ENCODE peak calls at places on chromosomes 7 and 10, in seven cellular contexts. M is PC-3, G is HCT116, W is GM23248, V is PC-9, T is hepatocyte, A is MM.1S. I is an unnamed sample.
A peak's percentile ranks its signal among the peaks of the same experiment; 100 is the strongest.

GRCh38 chr7:106770191-106770590 is 94.9 kb upstream of the PIK3CG start:
- DNase-seq in T (no peak), W (peak; percentile 88), M (peak; percentile 91), G (peak; percentile 35), V (peak; percentile 64), A (no peak), I (no peak)

GRCh38 chr10:8048281-8049008 is 6.0 kb upstream of the GATA3 start:
- DNase-seq in T (no peak), W (no peak), V (no peak), A (no peak), M (no peak), G (no peak), I (peak; percentile 27)

GRCh38 chr7:89773594-89773993 is 380.7 kb upstream of the STEAP1 start:
- DNase-seq in W (no peak), M (no peak), V (no peak), G (no peak), T (no peak), A (no peak), I (no peak)

GRCh38 chr10:22434521-22434920 is 89.2 kb downstream of the SPAG6 start:
- DNase-seq in M (peak; percentile 51), A (no peak), T (no peak), W (no peak), V (no peak), G (no peak), I (no peak)

GRCh38 chr7:40354736-40355135 is 219.9 kb downstream of the SUGCT start:
- DNase-seq in T (no peak), G (no peak), V (no peak), A (no peak), W (peak; percentile 6), M (no peak), I (no peak)

GRCh38 chr10:91127341-91128082 is 93.0 kb upstream of the PCGF5 start:
- DNase-seq in M (no peak), V (no peak), G (no peak), A (no peak), T (no peak), W (no peak), I (no peak)

GRCh38 chr10:78471326-78471722 is 437.7 kb downstream of the RPS24 start:
- DNase-seq in W (no peak), M (no peak), A (no peak), V (no peak), T (no peak), G (no peak), I (no peak)

GRCh38 chr10:77970869-77971803 is 44.6 kb upstream of the DLG5 start:
- DNase-seq in M (peak; percentile 99), W (peak; percentile 95), G (no peak), V (peak; percentile 38), A (peak; percentile 33), T (peak; percentile 86), I (peak; percentile 54)

GRCh38 chr7:22934473-22935065 is 79.4 kb downstream of the HYCC1 start:
- DNase-seq in T (peak; percentile 5), A (no peak), G (no peak), V (no peak), W (peak; percentile 61), M (no peak), I (no peak)

GRCh38 chr10:11448545-11449244 is 162.8 kb downstream of the USP6NL start:
- DNase-seq in G (no peak), M (no peak), W (no peak), A (peak; percentile 85), T (no peak), V (no peak), I (no peak)

GRCh38 chr7:97580205-97580604 is 151.7 kb upstream of the TAC1 start:
- DNase-seq in T (no peak), G (no peak), M (no peak), A (no peak), W (no peak), V (no peak), I (peak; percentile 6)

GRCh38 chr10:67612577-67613537 is 83.1 kb downstream of the CTNNA3 start:
- DNase-seq in T (no peak), V (no peak), W (peak; percentile 63), M (peak; percentile 62), G (no peak), A (peak; percentile 87), I (no peak)

GRCh38 chr7:40507166-40507565 is 372.4 kb downstream of the SUGCT start:
- DNase-seq in G (no peak), V (no peak), W (peak; percentile 17), T (no peak), M (peak; percentile 57), A (peak; percentile 18), I (peak; percentile 80)

GRCh38 chr10:113552723-113553122 is at the start of gene HABP2:
- DNase-seq in T (peak; percentile 59), V (no peak), M (no peak), G (no peak), A (no peak), W (no peak), I (no peak)

GRCh38 chr10:122233857-122234348 is 37.2 kb upstream of the BTBD16 start:
- DNase-seq in A (no peak), W (no peak), G (no peak), T (no peak), M (no peak), V (no peak), I (no peak)

GRCh38 chr10:34762603-34763299 is 52.3 kb downstream of the PARD3 start:
- DNase-seq in M (no peak), A (no peak), G (no peak), T (no peak), V (no peak), W (peak; percentile 32), I (no peak)

GRCh38 chr7:47405921-47406765 is 175.8 kb downstream of the TNS3 start:
- DNase-seq in A (no peak), W (peak; percentile 14), V (peak; percentile 87), G (no peak), T (no peak), M (no peak), I (no peak)

GRCh38 chr10:88253-88652 is 39.2 kb upstream of the TUBB8 start:
- DNase-seq in A (peak; percentile 64), G (no peak), T (no peak), W (no peak), M (no peak), V (peak; percentile 26), I (no peak)

GRCh38 chr10:51260376-51260775 is 186.1 kb downstream of the PRKG1 start:
- DNase-seq in M (no peak), G (no peak), A (no peak), T (no peak), W (no peak), V (no peak), I (no peak)

GRCh38 chr7:45021604-45022296 is 21.7 kb downstream of the CCM2 start:
- DNase-seq in V (no peak), A (no peak), T (no peak), G (no peak), M (no peak), W (peak; percentile 64), I (no peak)

GRCh38 chr10:103155485-103156085 is 37.5 kb downstream of the NT5C2 start:
- DNase-seq in T (no peak), V (no peak), A (no peak), M (no peak), W (no peak), G (no peak), I (no peak)

GRCh38 chr10:43256531-43257209 is 10.2 kb downstream of the RASGEF1A start:
- DNase-seq in W (no peak), T (no peak), V (no peak), A (no peak), G (no peak), M (no peak), I (no peak)

GRCh38 chr10:50501899-50502556 is 121.7 kb downstream of the SGMS1 start:
- DNase-seq in M (peak; percentile 51), T (peak; percentile 31), W (no peak), V (peak; percentile 23), A (peak; percentile 83), G (no peak), I (peak; percentile 33)

GRCh38 chr10:11551915-11552602 is 59.4 kb downstream of the USP6NL start:
- DNase-seq in A (no peak), W (peak; percentile 92), G (peak; percentile 89), M (peak; percentile 79), T (peak; percentile 57), V (peak; percentile 32), I (no peak)

GRCh38 chr7:105173586-105173985 is 159.6 kb downstream of the KMT2E start:
- DNase-seq in W (no peak), V (no peak), T (no peak), M (no peak), G (no peak), A (no peak), I (no peak)

GRCh38 chr7:45068236-45069023 is 20.3 kb downstream of the NACAD start:
- DNase-seq in T (no peak), V (no peak), G (peak; percentile 28), W (no peak), M (no peak), A (no peak), I (no peak)

GRCh38 chr7:20602306-20602705 is 13.2 kb upstream of the ABCB5 start:
- DNase-seq in M (no peak), A (no peak), T (no peak), G (no peak), W (peak; percentile 12), V (no peak), I (no peak)
- TF ChIP-seq EZH2 in M (no peak), A (no peak), T (no peak), G (no peak), W (no peak), V (no peak), I (no peak)

GRCh38 chr7:132422502-132423101 is 153.7 kb downstream of the PLXNA4 start:
- DNase-seq in V (no peak), T (peak; percentile 16), A (no peak), G (no peak), W (peak; percentile 55), M (peak; percentile 70), I (no peak)

GRCh38 chr7:132424821-132425739 is 151.2 kb downstream of the PLXNA4 start:
- DNase-seq in W (no peak), G (no peak), V (no peak), T (no peak), A (no peak), M (no peak), I (peak; percentile 67)

GRCh38 chr7:132424277-132424676 is 152.0 kb downstream of the PLXNA4 start:
- DNase-seq in G (no peak), A (no peak), W (no peak), V (no peak), T (no peak), M (no peak), I (no peak)

GRCh38 chr7:132425920-132426319 is 150.3 kb downstream of the PLXNA4 start:
- DNase-seq in T (no peak), W (no peak), M (no peak), V (no peak), G (no peak), A (no peak), I (no peak)

GRCh38 chr7:132423594-132424200 is 152.6 kb downstream of the PLXNA4 start:
- DNase-seq in V (no peak), M (no peak), G (no peak), T (no peak), W (no peak), A (no peak), I (no peak)
- H3K9me2 ChIP-seq in V (no peaks in the 10 kb centered on the region), M (no peaks in the 10 kb centered on the region), G (no peaks in the 10 kb centered on the region), T (no peaks in the 10 kb centered on the region), W (no peaks in the 10 kb centered on the region), A (no peaks in the 10 kb centered on the region), I (no peaks in the 10 kb centered on the region)

GRCh38 chr10:45374451-45375052 is 536 bp downstream of the ALOX5 start:
- DNase-seq in W (peak; percentile 15), T (peak; percentile 58), A (no peak), G (no peak), V (peak; percentile 71), M (peak; percentile 64), I (peak; percentile 32)
- TF ChIP-seq EZH2 in W (no peak), T (no peak), A (no peak), G (no peak), V (no peak), M (peak; percentile 59), I (no peak)

GRCh38 chr7:130734525-130735272 is 692 bp upstream of the KLF14 start:
- DNase-seq in G (no peak), V (no peak), A (peak; percentile 33), M (no peak), T (no peak), W (no peak), I (peak; percentile 53)
- H3K9me2 ChIP-seq in G (no peaks in the 10 kb centered on the region), V (no peaks in the 10 kb centered on the region), A (no peaks in the 10 kb centered on the region), M (no peaks in the 10 kb centered on the region), T (no peaks in the 10 kb centered on the region), W (no peaks in the 10 kb centered on the region), I (no peaks in the 10 kb centered on the region)

I was measured in GM23338.